ENCODE peak calls at places on chromosomes 7 and 10, in seven cellular contexts. L is brain microvascular endothelial cell; M is A549; K is IMR-90; Q is kidney; W is CD8-positive, alpha-beta T cell; U is fibroblast of mammary gland. O is an unnamed sample.

GRCh38 chr7:116353614-116354013 is 143.3 kb downstream of the TES start:
- DNase-seq in L (no peak), M (no peak), K (no peak), Q (no peak), W (no peak), U (no peak), O (no peak)

GRCh38 chr7:105439174-105439893 is 50.6 kb upstream of the SRPK2 start:
- DNase-seq in L (peak; percentile 28), M (peak; percentile 65), K (peak; percentile 86), Q (no peak), W (no peak), U (peak; percentile 68), O (peak; percentile 87)

GRCh38 chr7:101631224-101631714 is 2.2 kb upstream of the MYL10 start:
- DNase-seq in L (no peak), M (no peak), K (no peak), Q (peak; percentile 72), W (no peak), U (no peak), O (no peak)

GRCh38 chr10:107653832-107654287 is 489.4 kb upstream of the SORCS1 start:
- DNase-seq in L (peak; percentile 0), M (no peak), K (peak; percentile 5), Q (no peak), W (no peak), U (peak; percentile 18), O (peak; percentile 76)

GRCh38 chr7:95921543-95921942 is 149.2 kb downstream of the DYNC1I1 start:
- DNase-seq in L (no peak), M (no peak), K (no peak), Q (no peak), W (no peak), U (peak; percentile 78), O (peak; percentile 23)

GRCh38 chr7:143263266-143264195 is at the start of gene GSTK1:
- DNase-seq in L (peak; percentile 56), M (peak; percentile 64), K (peak; percentile 54), Q (peak; percentile 95), W (peak; percentile 75), U (peak; percentile 51), O (peak; percentile 89)

GRCh38 chr7:100881136-100881535 is 6.2 kb downstream of the SRRT start:
- DNase-seq in L (no peak), M (no peak), K (no peak), Q (no peak), W (no peak), U (no peak), O (no peak)

GRCh38 chr10:35700490-35700887 is 58.4 kb upstream of the FZD8 start:
- DNase-seq in L (no peak), M (no peak), K (no peak), Q (no peak), W (no peak), U (no peak), O (no peak)

GRCh38 chr7:12119638-12120303 is 91.3 kb upstream of the TMEM106B start:
- DNase-seq in L (no peak), M (no peak), K (no peak), Q (no peak), W (no peak), U (no peak), O (no peak)

GRCh38 chr10:128708182-128708581 is 582.0 kb upstream of the MKI67 start:
- DNase-seq in L (no peak), M (no peak), K (no peak), Q (no peak), W (no peak), U (no peak), O (no peak)

GRCh38 chr10:14423111-14423744 is 92.5 kb upstream of the FRMD4A start:
- DNase-seq in L (no peak), M (no peak), K (no peak), Q (no peak), W (no peak), U (no peak), O (no peak)

GRCh38 chr7:142793156-142793555 is 22.4 kb downstream of the PRSS2 start:
- DNase-seq in L (peak; percentile 77), M (no peak), K (no peak), Q (no peak), W (no peak), U (no peak), O (no peak)

GRCh38 chr10:47027812-47028260 is 116.6 kb downstream of the PTPN20 start:
- DNase-seq in L (no peak), M (no peak), K (no peak), Q (no peak), W (no peak), U (no peak), O (no peak)

GRCh38 chr7:131219277-131220041 is 108.2 kb upstream of the MKLN1 start:
- DNase-seq in L (no peak), M (no peak), K (no peak), Q (no peak), W (no peak), U (no peak), O (no peak)

GRCh38 chr7:36032362-36032818 is 120.7 kb upstream of the EEPD1 start:
- DNase-seq in L (no peak), M (peak; percentile 31), K (peak; percentile 21), Q (no peak), W (no peak), U (no peak), O (no peak)

GRCh38 chr10:21675157-21675796 is 141.2 kb downstream of the MLLT10 start:
- DNase-seq in L (peak; percentile 14), M (peak; percentile 62), K (peak; percentile 29), Q (no peak), W (peak; percentile 2), U (peak; percentile 52), O (peak; percentile 53)

GRCh38 chr10:68284007-68284406 is 47.9 kb upstream of the HNRNPH3 start:
- DNase-seq in L (no peak), M (no peak), K (peak; percentile 68), Q (no peak), W (no peak), U (no peak), O (no peak)

GRCh38 chr7:424961-425793 is 94.5 kb downstream of the PDGFA start:
- DNase-seq in L (peak; percentile 21), M (no peak), K (no peak), Q (peak; percentile 68), W (no peak), U (peak; percentile 4), O (no peak)

GRCh38 chr7:11923376-11923922 is 91.5 kb upstream of the THSD7A start:
- DNase-seq in L (no peak), M (no peak), K (no peak), Q (no peak), W (no peak), U (no peak), O (no peak)

GRCh38 chr10:95628786-95629185 is 27.7 kb downstream of the ALDH18A1 start:
- DNase-seq in L (no peak), M (no peak), K (no peak), Q (no peak), W (no peak), U (peak; percentile 21), O (peak; percentile 19)

DNA sequence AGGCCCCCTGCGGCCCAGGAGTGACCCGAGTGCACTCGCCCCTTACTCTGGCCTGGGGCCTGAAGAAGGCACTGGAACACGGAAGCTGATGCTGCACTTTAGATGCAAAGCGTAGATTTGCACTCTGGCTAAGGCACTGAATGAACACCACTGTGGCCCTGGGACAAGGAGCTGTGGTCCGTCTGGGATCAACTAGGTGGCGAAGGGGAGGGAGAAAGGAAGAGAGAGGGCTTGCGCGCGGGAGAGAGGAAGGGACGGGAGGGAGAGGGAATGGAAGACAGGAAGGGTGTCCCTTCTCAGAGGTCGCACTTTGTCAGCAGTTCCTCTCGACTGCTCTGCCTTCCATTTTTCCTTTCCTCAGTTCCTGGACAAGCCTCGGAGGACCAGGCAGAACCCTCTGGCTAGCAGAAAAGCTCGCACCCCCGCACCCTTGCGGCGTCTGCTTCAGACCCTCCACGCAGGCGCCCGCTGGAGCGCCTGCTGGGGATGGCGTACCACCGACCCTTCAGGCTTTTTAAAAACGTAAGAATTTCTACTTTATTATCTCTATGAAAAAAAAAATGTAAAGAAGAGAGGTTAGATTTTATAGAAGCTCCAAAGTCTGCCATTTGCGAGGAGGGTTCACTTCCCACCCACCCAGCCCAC is 1.2 kb downstream of the FERD3L start:
- DNase-seq in L (no peak), M (no peak), K (no peak), Q (peak; percentile 47), W (no peak), U (no peak), O (no peak)
- H3K4me3 ChIP-seq in L (peak overlapping the region; percentile 42), M (no peak overlapping the region), K (no peak overlapping the region), Q (no peak overlapping the region), W (no peak overlapping the region), U (peak overlapping the region; percentile 27), O (peak overlapping the region; percentile 36)

GRCh38 chr10:80414126-80414898 is 6.0 kb downstream of the PRXL2A start:
- DNase-seq in L (no peak), M (no peak), K (peak; percentile 12), Q (no peak), W (no peak), U (no peak), O (no peak)
- H3K4me3 ChIP-seq in L (no peak overlapping the region), M (no peak overlapping the region), K (no peak overlapping the region), Q (no peak overlapping the region), W (no peak overlapping the region), U (no peak overlapping the region), O (no peak overlapping the region)

DNA sequence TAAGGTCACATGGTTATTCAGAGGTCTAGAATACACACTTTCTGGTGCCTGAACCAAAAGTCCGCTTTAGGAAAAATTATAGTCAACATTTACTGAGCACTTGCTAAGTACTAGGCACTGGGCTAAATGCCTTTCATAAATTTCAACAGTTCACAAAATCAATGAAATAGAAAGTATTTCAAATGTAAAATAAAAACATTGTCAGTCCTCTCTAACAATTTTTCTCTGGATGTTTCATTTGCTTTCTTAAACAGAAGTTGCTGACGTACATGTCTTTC is 61.7 kb downstream of the HHEX start:
- DNase-seq in L (no peak), M (no peak), K (no peak), Q (no peak), W (no peak), U (no peak), O (no peak)
- H3K4me3 ChIP-seq in L (no peak overlapping the region), M (no peak overlapping the region), K (no peak overlapping the region), Q (no peak overlapping the region), W (no peak overlapping the region), U (no peak overlapping the region), O (no peak overlapping the region)

GRCh38 chr7:22561895-22562593 is 62.1 kb upstream of the STEAP1B start:
- DNase-seq in L (peak; percentile 52), M (no peak), K (peak; percentile 55), Q (no peak), W (no peak), U (no peak), O (no peak)
- H3K4me3 ChIP-seq in L (peak overlapping the region; percentile 6), M (no peak overlapping the region), K (no peak overlapping the region), Q (no peak overlapping the region), W (no peak overlapping the region), U (no peak overlapping the region), O (peak overlapping the region; percentile 15)

GRCh38 chr10:74433993-74434392 is 283.0 kb downstream of the ADK start:
- DNase-seq in L (no peak), M (no peak), K (no peak), Q (no peak), W (no peak), U (peak; percentile 8), O (peak; percentile 16)

GRCh38 chr10:74431816-74432215 is 280.8 kb downstream of the ADK start:
- DNase-seq in L (no peak), M (no peak), K (no peak), Q (no peak), W (no peak), U (no peak), O (no peak)

GRCh38 chr10:74434577-74434976 is 283.6 kb downstream of the ADK start:
- DNase-seq in L (no peak), M (no peak), K (no peak), Q (no peak), W (no peak), U (no peak), O (no peak)

GRCh38 chr10:74433595-74433956 is 282.6 kb downstream of the ADK start:
- DNase-seq in L (no peak), M (no peak), K (no peak), Q (no peak), W (no peak), U (no peak), O (no peak)

GRCh38 chr10:74432841-74433594 is 282.0 kb downstream of the ADK start:
- DNase-seq in L (no peak), M (peak; percentile 18), K (peak; percentile 70), Q (no peak), W (no peak), U (peak; percentile 27), O (peak; percentile 62)
- H3K4me3 ChIP-seq in L (no peak overlapping the region), M (no peak overlapping the region), K (no peak overlapping the region), Q (no peak overlapping the region), W (no peak overlapping the region), U (no peak overlapping the region), O (no peak overlapping the region)